ENCODE peak calls at places on chromosome 11, in ten cellular contexts. P, W, R, F, U, S, D, A, Q and L are unnamed samples.

GRCh38 chr11:27485930-27486773 is 13.6 kb upstream of the LGR4 start:
- DNase-seq in P (peak), W (peak), R (no peak), F (no peak), U (no peak), S (peak), D (peak), A (no peak), Q (no peak), L (no peak)

GRCh38 chr11:130675456-130675855 is 227.0 kb downstream of the ADAMTS15 start:
- DNase-seq in P (no peak), W (no peak), R (no peak), F (no peak), U (peak), S (peak), D (peak), A (peak), Q (no peak), L (no peak)

GRCh38 chr11:100929377-100929776 is 200.2 kb downstream of the PGR start:
- DNase-seq in P (no peak), W (no peak), R (no peak), F (no peak), U (no peak), S (peak), D (peak), A (no peak), Q (no peak), L (no peak)

GRCh38 chr11:86205415-86206268 is 38.9 kb upstream of the EED start:
- DNase-seq in P (no peak), W (no peak), R (no peak), F (no peak), U (no peak), S (no peak), D (no peak), A (no peak), Q (no peak), L (no peak)

GRCh38 chr11:123246749-123247497 is 51.9 kb upstream of the CLMP start:
- DNase-seq in P (peak), W (peak), R (peak), F (peak), U (no peak), S (peak), D (peak), A (peak), Q (peak), L (peak)

GRCh38 chr11:14623036-14623435 is 20.6 kb upstream of the PDE3B start:
- DNase-seq in P (no peak), W (no peak), R (no peak), F (no peak), U (no peak), S (no peak), D (no peak), A (no peak), Q (no peak), L (no peak)

GRCh38 chr11:11786234-11786633 is 55.5 kb upstream of the USP47 start:
- DNase-seq in P (no peak), W (no peak), R (no peak), F (no peak), U (no peak), S (no peak), D (no peak), A (no peak), Q (no peak), L (no peak)

GRCh38 chr11:85525711-85526110 is 101.4 kb downstream of the DLG2 start:
- DNase-seq in P (no peak), W (no peak), R (no peak), F (no peak), U (no peak), S (no peak), D (no peak), A (no peak), Q (no peak), L (no peak)

GRCh38 chr11:114085965-114086364 is 26.5 kb downstream of the ZBTB16 start:
- DNase-seq in P (no peak), W (no peak), R (no peak), F (no peak), U (no peak), S (no peak), D (no peak), A (no peak), Q (no peak), L (peak)

GRCh38 chr11:112520293-112520692 is 259.6 kb upstream of the PLET1 start:
- DNase-seq in P (no peak), W (no peak), R (no peak), F (no peak), U (no peak), S (no peak), D (no peak), A (no peak), Q (no peak), L (no peak)

GRCh38 chr11:117094776-117095175 is 3.5 kb downstream of the SIK3 start:
- DNase-seq in P (no peak), W (no peak), R (no peak), F (no peak), U (no peak), S (peak), D (no peak), A (no peak), Q (no peak), L (no peak)

GRCh38 chr11:112523477-112523876 is 262.8 kb upstream of the PLET1 start:
- DNase-seq in P (no peak), W (no peak), R (no peak), F (no peak), U (no peak), S (no peak), D (no peak), A (no peak), Q (no peak), L (no peak)

GRCh38 chr11:96397863-96398262 is 8.1 kb downstream of the JRKL start:
- DNase-seq in P (no peak), W (no peak), R (no peak), F (no peak), U (no peak), S (no peak), D (no peak), A (peak), Q (no peak), L (no peak)

GRCh38 chr11:65422633-65423515 is at the start of gene NEAT1:
- DNase-seq in P (peak), W (peak), R (peak), F (no peak), U (peak), S (peak), D (peak), A (peak), Q (peak), L (peak)

GRCh38 chr11:396948-397548 is 3.0 kb downstream of the PKP3 start:
- DNase-seq in P (no peak), W (no peak), R (no peak), F (no peak), U (no peak), S (peak), D (peak), A (peak), Q (no peak), L (peak)

GRCh38 chr11:68340003-68340767 is 27.8 kb downstream of the LRP5 start:
- DNase-seq in P (no peak), W (no peak), R (no peak), F (no peak), U (no peak), S (no peak), D (no peak), A (no peak), Q (no peak), L (no peak)

GRCh38 chr11:130220311-130221030 is 60.9 kb downstream of the ST14 start:
- DNase-seq in P (no peak), W (no peak), R (no peak), F (no peak), U (no peak), S (no peak), D (no peak), A (peak), Q (no peak), L (peak)

GRCh38 chr11:33040127-33040861 is 922 bp downstream of the TCP11L1 start:
- DNase-seq in P (peak), W (no peak), R (peak), F (no peak), U (no peak), S (peak), D (no peak), A (no peak), Q (no peak), L (no peak)

GRCh38 chr11:118304809-118305248 is 299 bp downstream of the CD3E start:
- DNase-seq in P (no peak), W (no peak), R (peak), F (no peak), U (no peak), S (no peak), D (no peak), A (no peak), Q (no peak), L (no peak)

GRCh38 chr11:131389582-131389981 is 19.2 kb downstream of the NTM start:
- DNase-seq in P (no peak), W (no peak), R (no peak), F (no peak), U (no peak), S (no peak), D (no peak), A (no peak), Q (no peak), L (no peak)

GRCh38 chr11:112925516-112926310 is 35.5 kb upstream of the NCAM1 start:
- DNase-seq in P (no peak), W (no peak), R (no peak), F (no peak), U (no peak), S (no peak), D (no peak), A (no peak), Q (no peak), L (no peak)

GRCh38 chr11:16690061-16690460 is 48.4 kb upstream of the C11orf58 start:
- DNase-seq in P (no peak), W (no peak), R (no peak), F (no peak), U (no peak), S (no peak), D (no peak), A (no peak), Q (no peak), L (no peak)

GRCh38 chr11:128323381-128323780 is 264.0 kb downstream of the ETS1 start:
- DNase-seq in P (no peak), W (no peak), R (peak), F (no peak), U (no peak), S (peak), D (peak), A (no peak), Q (no peak), L (no peak)

GRCh38 chr11:2541321-2541680 is 96.5 kb downstream of the KCNQ1 start:
- DNase-seq in P (no peak), W (no peak), R (no peak), F (no peak), U (peak), S (no peak), D (no peak), A (no peak), Q (no peak), L (no peak)

GRCh38 chr11:46389450-46390330 is 1.9 kb downstream of the CHRM4 start:
- DNase-seq in P (no peak), W (peak), R (no peak), F (no peak), U (no peak), S (peak), D (peak), A (peak), Q (no peak), L (peak)

GRCh38 chr11:69447786-69448185 is 33.7 kb upstream of the LINC01488 start:
- DNase-seq in P (no peak), W (peak), R (no peak), F (no peak), U (no peak), S (no peak), D (no peak), A (peak), Q (no peak), L (no peak)

GRCh38 chr11:117818036-117818858 is 6.3 kb downstream of the FXYD2 start:
- DNase-seq in P (peak), W (peak), R (peak), F (no peak), U (no peak), S (peak), D (peak), A (peak), Q (no peak), L (no peak)

GRCh38 chr11:70108250-70108649 is 30.1 kb downstream of the ANO1 start:
- DNase-seq in P (no peak), W (no peak), R (no peak), F (peak), U (no peak), S (peak), D (peak), A (no peak), Q (no peak), L (no peak)

GRCh38 chr11:9561279-9561982 is 12.0 kb upstream of the WEE1 start:
- DNase-seq in P (no peak), W (no peak), R (no peak), F (no peak), U (no peak), S (no peak), D (no peak), A (no peak), Q (no peak), L (no peak)

GRCh38 chr11:118953265-118953664 is 2.8 kb upstream of the UPK2 start:
- DNase-seq in P (no peak), W (no peak), R (no peak), F (no peak), U (no peak), S (peak), D (peak), A (peak), Q (no peak), L (no peak)

GRCh38 chr11:27625347-27625912 is 74.8 kb downstream of the BDNF start:
- DNase-seq in P (no peak), W (no peak), R (no peak), F (no peak), U (no peak), S (no peak), D (no peak), A (no peak), Q (no peak), L (no peak)

GRCh38 chr11:14541180-14541579 is 21.0 kb upstream of the PSMA1 start:
- DNase-seq in P (no peak), W (no peak), R (no peak), F (no peak), U (no peak), S (no peak), D (no peak), A (no peak), Q (no peak), L (peak)

GRCh38 chr11:9148727-9149126 is 57.3 kb upstream of the SCUBE2 start:
- DNase-seq in P (no peak), W (no peak), R (no peak), F (no peak), U (no peak), S (no peak), D (no peak), A (no peak), Q (no peak), L (no peak)

GRCh38 chr11:73976451-73977151 is 6.0 kb downstream of the UCP2 start:
- DNase-seq in P (no peak), W (no peak), R (no peak), F (no peak), U (no peak), S (no peak), D (no peak), A (peak), Q (no peak), L (no peak)

GRCh38 chr11:102806296-102806695 is 8.3 kb upstream of the MMP1 start:
- DNase-seq in P (no peak), W (no peak), R (no peak), F (peak), U (no peak), S (peak), D (peak), A (no peak), Q (no peak), L (no peak)

GRCh38 chr11:11478687-11479086 is 125.6 kb upstream of the CSNK2A3 start:
- DNase-seq in P (no peak), W (no peak), R (no peak), F (no peak), U (no peak), S (no peak), D (no peak), A (no peak), Q (no peak), L (no peak)

GRCh38 chr11:48088682-48089050 is 108.3 kb downstream of the PTPRJ start:
- DNase-seq in P (no peak), W (no peak), R (no peak), F (no peak), U (no peak), S (no peak), D (no peak), A (no peak), Q (no peak), L (no peak)

GRCh38 chr11:57680552-57680874 is 12.6 kb downstream of the ZDHHC5 start:
- DNase-seq in P (no peak), W (peak), R (no peak), F (no peak), U (no peak), S (peak), D (peak), A (no peak), Q (no peak), L (no peak)